ENCODE peak calls at places on chromosomes 7 and 10, in four cellular contexts. One of them, this sample, is unnamed.

GRCh38 chr10:118721005-118721876 is 33.5 kb downstream of the CACUL1 start:
- DNase-seq in K562: peak
- DNase-seq in SK-N-SH: peak
- DNase-seq in HepG2: peak
- DNase-seq in this sample: peak

GRCh38 chr10:30587522-30588031 is 42.0 kb downstream of the LYZL2 start:
- DNase-seq in K562: peak
- DNase-seq in SK-N-SH: no peak
- DNase-seq in HepG2: peak
- DNase-seq in this sample: peak

GRCh38 chr10:86260564-86260963 is 106.0 kb downstream of the GRID1 start:
- DNase-seq in K562: no peak
- DNase-seq in SK-N-SH: no peak
- DNase-seq in HepG2: no peak
- DNase-seq in this sample: no peak

GRCh38 chr7:128938524-128939074 is 872 bp downstream of the IRF5 start:
- DNase-seq in K562: no peak
- DNase-seq in SK-N-SH: peak
- DNase-seq in HepG2: no peak
- DNase-seq in this sample: no peak

GRCh38 chr7:151711906-151712771 is 164.8 kb downstream of the PRKAG2 start:
- DNase-seq in K562: no peak
- DNase-seq in SK-N-SH: no peak
- DNase-seq in HepG2: no peak
- DNase-seq in this sample: no peak

GRCh38 chr10:46523119-46523880 is 33.2 kb downstream of the GPRIN2 start:
- DNase-seq in K562: no peak
- DNase-seq in SK-N-SH: peak
- DNase-seq in HepG2: no peak
- DNase-seq in this sample: peak

GRCh38 chr10:88041243-88042161 is 178.1 kb downstream of the PTEN start:
- DNase-seq in K562: peak
- DNase-seq in SK-N-SH: no peak
- DNase-seq in HepG2: no peak
- DNase-seq in this sample: no peak

GRCh38 chr7:158556721-158557440 is 30.7 kb downstream of the PTPRN2 start:
- DNase-seq in K562: no peak
- DNase-seq in SK-N-SH: no peak
- DNase-seq in HepG2: no peak
- DNase-seq in this sample: no peak

GRCh38 chr10:86931872-86932271 is 25.5 kb downstream of the MMRN2 start:
- DNase-seq in K562: no peak
- DNase-seq in SK-N-SH: no peak
- DNase-seq in HepG2: no peak
- DNase-seq in this sample: no peak

GRCh38 chr7:7897509-7897908 is 71.1 kb upstream of the GLCCI1 start:
- DNase-seq in K562: no peak
- DNase-seq in SK-N-SH: no peak
- DNase-seq in HepG2: no peak
- DNase-seq in this sample: no peak

DNA sequence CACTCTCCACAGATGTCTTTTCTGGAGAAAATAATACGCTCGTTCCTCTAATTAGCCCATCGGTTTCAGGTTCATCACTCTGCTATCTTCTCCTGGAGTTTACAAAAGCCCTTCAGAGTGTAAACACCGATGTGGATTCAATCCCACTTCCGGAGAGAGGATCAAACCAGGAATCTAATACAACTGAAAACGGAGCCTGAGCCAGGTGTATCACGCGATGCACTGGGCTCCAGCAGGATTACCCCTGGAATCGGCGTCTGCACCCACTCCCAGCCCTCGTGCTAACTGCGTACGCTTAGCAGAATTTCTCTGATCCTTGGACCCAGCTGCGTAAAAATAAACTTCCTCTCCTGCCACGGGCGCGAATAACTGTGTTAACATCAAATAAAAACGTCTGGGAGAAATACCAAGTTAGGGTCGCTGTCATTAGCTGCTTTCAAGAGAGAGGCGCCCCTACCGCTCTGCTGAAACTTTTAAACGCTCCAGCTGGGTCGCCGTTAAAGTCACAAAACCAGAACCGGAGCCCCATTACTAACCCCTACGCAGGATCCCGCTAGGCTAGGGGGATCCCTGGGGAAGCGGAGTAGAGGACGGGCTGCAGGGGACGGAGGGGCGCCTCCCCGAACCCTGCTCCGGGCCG is 508 bp downstream of the ZNF3 start:
- DNase-seq in K562: no peak
- DNase-seq in SK-N-SH: peak
- DNase-seq in HepG2: peak
- DNase-seq in this sample: no peak
- TF ChIP-seq FOXJ3 in K562: no peak
- TF ChIP-seq FOXJ3 in SK-N-SH: peak
- TF ChIP-seq FOXJ3 in HepG2: peak
- TF ChIP-seq FOXJ3 in this sample: no peak

GRCh38 chr7:31122649-31123058 is 70.5 kb downstream of the ADCYAP1R1 start:
- DNase-seq in K562: peak
- DNase-seq in SK-N-SH: peak
- DNase-seq in HepG2: peak
- DNase-seq in this sample: peak
- TF ChIP-seq FOXJ3 in K562: no peak
- TF ChIP-seq FOXJ3 in SK-N-SH: no peak
- TF ChIP-seq FOXJ3 in HepG2: no peak
- TF ChIP-seq FOXJ3 in this sample: no peak

DNA sequence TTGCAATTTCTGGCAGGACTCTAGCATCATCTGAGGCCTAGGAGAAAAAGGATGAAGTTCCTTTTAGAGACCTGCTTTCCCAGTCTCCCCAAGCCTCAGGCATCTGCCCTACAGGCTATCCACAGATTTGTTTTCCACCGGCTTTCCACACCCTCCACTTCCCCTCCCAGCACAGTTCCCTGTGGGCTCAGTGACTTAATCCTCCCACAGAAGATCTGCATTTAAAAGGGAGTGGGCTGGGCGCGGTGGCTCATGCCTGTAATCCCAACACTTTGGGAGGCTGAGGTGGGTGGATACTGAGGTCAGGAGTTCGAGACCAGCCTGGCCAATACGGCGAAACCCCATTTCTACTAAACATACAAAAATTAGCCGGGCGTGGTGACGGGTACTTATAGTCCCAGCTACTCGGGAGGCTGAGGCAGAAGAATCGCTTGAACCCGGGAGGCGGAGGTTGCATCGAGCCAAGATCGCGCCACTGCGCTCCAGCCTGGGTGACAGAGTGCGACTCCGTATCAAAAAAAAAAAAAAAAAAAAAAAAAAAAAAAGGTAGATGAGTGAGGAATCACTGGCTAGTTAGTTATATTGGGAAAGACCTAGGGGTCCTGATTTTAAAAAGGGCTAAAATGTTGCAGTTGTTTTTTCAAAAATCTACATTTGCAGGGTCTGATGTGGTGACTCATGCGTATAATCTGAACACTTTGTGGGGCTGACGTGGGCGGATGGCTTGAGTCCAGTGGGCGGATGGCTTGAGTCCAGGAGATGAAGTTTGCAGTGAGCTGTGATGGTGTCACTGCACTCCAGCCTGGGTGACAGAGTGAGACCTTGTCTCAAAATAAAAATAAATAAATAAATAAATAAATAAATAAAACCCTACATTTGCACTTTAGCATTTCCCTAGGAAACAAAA is 119.5 kb downstream of the BAMBI start:
- DNase-seq in K562: peak
- DNase-seq in SK-N-SH: no peak
- DNase-seq in HepG2: no peak
- DNase-seq in this sample: no peak
- TF ChIP-seq FOXJ3 in K562: no peak
- TF ChIP-seq FOXJ3 in SK-N-SH: no peak
- TF ChIP-seq FOXJ3 in HepG2: no peak
- TF ChIP-seq FOXJ3 in this sample: no peak

GRCh38 chr7:75776295-75776971 is 4.4 kb upstream of the CCL26 start:
- DNase-seq in K562: no peak
- DNase-seq in SK-N-SH: no peak
- DNase-seq in HepG2: no peak
- DNase-seq in this sample: no peak

DNA sequence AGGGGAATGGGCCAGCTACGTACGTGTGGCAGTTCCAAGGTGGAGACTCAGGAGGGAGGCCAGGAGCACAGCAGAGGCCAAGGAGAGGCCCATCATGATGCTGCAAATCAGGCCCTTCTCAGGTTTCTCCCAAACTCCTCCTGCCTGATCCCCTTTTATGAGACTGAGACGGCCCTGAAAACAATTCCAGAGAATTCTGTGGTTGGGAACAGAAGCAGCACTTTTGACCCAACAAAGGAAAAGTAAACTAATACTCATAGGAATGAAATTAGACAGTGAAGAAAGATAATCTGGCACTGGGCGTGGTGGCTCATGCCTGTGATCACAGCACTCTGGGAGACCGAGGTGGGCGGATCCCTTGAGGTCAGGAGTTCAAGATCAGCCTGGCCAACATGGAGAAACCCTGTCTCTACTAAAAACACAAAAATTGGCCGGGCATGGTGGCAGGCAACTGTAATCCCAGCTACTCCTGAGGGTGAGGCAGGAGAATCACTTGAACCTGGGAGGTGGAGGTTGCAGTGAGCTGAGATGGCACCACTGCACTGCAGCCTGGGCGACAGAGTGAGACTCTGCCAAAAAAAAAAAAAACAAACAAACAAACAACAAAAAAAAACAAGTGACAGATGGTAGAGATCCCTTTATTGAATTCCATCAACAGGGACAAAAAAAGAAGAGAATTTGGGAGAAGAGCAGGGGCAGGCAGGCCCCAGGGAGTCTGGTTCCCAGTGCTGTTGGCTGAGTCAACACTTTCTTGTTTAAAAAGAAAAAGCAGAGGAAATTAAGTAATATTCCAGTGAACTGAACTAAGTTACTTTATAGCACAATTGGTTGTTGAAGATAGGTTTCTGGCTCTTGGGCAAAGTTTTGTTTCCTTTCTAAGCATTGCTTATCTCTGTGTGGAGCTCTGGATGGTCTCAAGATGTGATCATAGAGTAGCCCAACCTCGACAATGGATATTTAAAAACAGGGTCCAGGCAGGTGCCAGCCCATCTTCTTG is at the start of gene CCL26:
- DNase-seq in K562: peak
- DNase-seq in SK-N-SH: no peak
- DNase-seq in HepG2: peak
- DNase-seq in this sample: no peak
- TF ChIP-seq FOXJ3 in K562: no peak
- TF ChIP-seq FOXJ3 in SK-N-SH: no peak
- TF ChIP-seq FOXJ3 in HepG2: no peak
- TF ChIP-seq FOXJ3 in this sample: no peak

DNA sequence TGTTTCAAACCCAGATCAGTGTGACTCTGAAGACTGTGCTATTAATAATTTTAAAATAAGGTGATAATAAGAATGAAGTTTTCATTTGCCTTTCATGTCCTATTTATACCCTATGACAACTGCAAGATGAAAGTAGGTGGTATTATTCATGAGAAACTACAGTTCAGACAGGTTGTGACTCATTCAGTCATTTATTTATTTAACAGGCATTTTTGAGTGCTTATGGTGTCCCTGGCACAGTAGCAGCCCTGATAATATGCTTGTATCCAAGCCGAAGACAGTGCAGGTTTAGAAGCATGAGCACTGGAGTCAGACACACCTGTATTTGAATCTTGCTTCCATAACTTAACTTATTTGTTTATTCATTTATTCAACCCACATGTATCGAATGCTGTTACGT is 87.1 kb downstream of the FZD1 start:
- DNase-seq in K562: no peak
- DNase-seq in SK-N-SH: no peak
- DNase-seq in HepG2: peak
- DNase-seq in this sample: no peak
- TF ChIP-seq FOXJ3 in K562: no peak
- TF ChIP-seq FOXJ3 in SK-N-SH: no peak
- TF ChIP-seq FOXJ3 in HepG2: no peak
- TF ChIP-seq FOXJ3 in this sample: no peak

GRCh38 chr10:1048349-1048731 is 579 bp downstream of the IDI1 start:
- DNase-seq in K562: no peak
- DNase-seq in SK-N-SH: peak
- DNase-seq in HepG2: peak
- DNase-seq in this sample: no peak
- TF ChIP-seq FOXJ3 in K562: no peak
- TF ChIP-seq FOXJ3 in SK-N-SH: no peak
- TF ChIP-seq FOXJ3 in HepG2: no peak
- TF ChIP-seq FOXJ3 in this sample: no peak

DNA sequence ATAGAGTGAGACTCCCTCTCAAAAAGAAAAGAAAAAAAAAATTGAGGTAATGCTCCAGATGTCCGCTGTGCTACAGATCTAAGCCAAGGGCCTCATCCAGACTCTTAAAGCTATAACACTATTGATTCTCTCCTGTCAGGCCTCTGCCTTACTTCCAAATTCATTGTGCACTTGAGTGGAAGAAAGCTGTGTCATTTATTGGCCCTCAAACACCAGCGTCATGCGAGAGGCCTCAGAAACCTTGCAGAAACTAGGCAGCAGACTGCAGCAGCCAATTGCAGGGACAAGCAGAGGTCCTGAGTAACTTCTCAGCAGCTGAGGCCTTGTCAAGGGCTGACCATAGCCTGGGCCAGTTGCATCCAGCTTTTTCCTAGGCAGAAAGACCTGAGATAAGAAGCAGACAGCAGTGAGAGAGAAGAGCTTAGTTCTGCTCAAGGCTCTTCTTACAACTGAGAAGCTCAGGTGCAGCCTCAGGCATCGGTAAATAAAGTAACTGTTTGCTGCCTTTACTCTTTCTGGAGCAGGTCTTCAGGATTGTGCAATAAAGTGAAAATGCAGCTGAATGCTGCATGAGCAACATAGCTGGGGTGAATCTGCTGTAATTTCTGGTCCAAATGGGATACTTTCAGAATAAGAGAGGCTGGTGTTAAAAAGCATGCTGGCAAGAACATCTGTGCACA is 181.9 kb upstream of the PFKP start:
- DNase-seq in K562: no peak
- DNase-seq in SK-N-SH: no peak
- DNase-seq in HepG2: no peak
- DNase-seq in this sample: no peak
- TF ChIP-seq FOXJ3 in K562: no peak
- TF ChIP-seq FOXJ3 in SK-N-SH: no peak
- TF ChIP-seq FOXJ3 in HepG2: no peak
- TF ChIP-seq FOXJ3 in this sample: no peak

GRCh38 chr10:117370205-117370604 is 5.0 kb downstream of the PDZD8 start:
- DNase-seq in K562: no peak
- DNase-seq in SK-N-SH: no peak
- DNase-seq in HepG2: no peak
- DNase-seq in this sample: no peak
- TF ChIP-seq FOXJ3 in K562: no peak
- TF ChIP-seq FOXJ3 in SK-N-SH: no peak
- TF ChIP-seq FOXJ3 in HepG2: no peak
- TF ChIP-seq FOXJ3 in this sample: no peak

DNA sequence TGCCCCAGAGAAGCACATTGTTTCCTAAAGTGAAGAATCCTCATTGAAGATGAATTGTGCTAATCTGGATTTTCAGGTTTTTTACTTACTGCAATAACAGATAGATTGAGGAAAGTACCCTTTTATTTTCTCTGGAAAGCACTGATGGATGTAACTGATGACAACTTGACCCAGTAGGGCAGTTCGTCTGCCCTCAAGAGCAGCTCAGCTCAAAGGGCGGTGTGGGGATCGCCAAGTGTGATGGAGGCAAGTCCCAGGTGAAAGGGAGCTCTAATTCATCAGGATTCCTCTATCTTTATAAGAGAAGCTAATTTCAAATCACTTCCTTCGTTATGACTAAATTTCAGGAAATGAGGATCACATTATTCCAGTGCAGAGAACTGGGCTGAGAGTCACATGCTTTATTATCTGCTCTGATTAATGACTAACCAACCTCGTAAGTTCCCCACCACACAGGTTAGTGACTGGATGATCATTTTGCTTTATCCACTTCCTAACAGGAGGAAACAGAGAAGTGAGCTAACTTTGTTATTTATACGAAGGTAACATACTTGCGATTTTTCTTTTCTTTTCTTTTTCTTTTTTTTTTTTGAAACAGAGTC is 98.9 kb downstream of the PFKFB3 start:
- DNase-seq in K562: no peak
- DNase-seq in SK-N-SH: no peak
- DNase-seq in HepG2: no peak
- DNase-seq in this sample: no peak
- TF ChIP-seq FOXJ3 in K562: no peak
- TF ChIP-seq FOXJ3 in SK-N-SH: no peak
- TF ChIP-seq FOXJ3 in HepG2: no peak
- TF ChIP-seq FOXJ3 in this sample: no peak